ENCODE peak calls at places on chromosomes 12 and 14, in four cellular contexts. F, R, B and Z are unnamed samples.

GRCh38 chr14:94707494-94707893 is 62.4 kb downstream of the GSC start:
- DNase-seq in R (no peak), F (peak), B (no peak), Z (no peak)

GRCh38 chr12:128657378-128657777 is 166.4 kb downstream of the SLC15A4 start:
- DNase-seq in F (no peak), B (no peak), R (no peak), Z (peak)

GRCh38 chr12:121858662-121859572 is at the start of gene HPD:
- DNase-seq in F (no peak), B (no peak), R (no peak), Z (no peak)

GRCh38 chr14:52124791-52125661 is 56.2 kb upstream of the NID2 start:
- DNase-seq in B (no peak), R (peak), F (peak), Z (peak)

GRCh38 chr14:95948608-95949007 is 72.0 kb downstream of the TUNAR start:
- DNase-seq in B (no peak), F (no peak), R (no peak), Z (no peak)

GRCh38 chr14:81829447-81829846 is 295.8 kb upstream of the SEL1L start:
- DNase-seq in F (no peak), R (no peak), B (no peak), Z (no peak)

GRCh38 chr12:45130881-45131281 is 80.0 kb upstream of the DBX2 start:
- DNase-seq in F (peak), B (peak), R (peak), Z (peak)

GRCh38 chr12:96218989-96219678 is 25.0 kb downstream of the ELK3 start:
- DNase-seq in B (no peak), R (no peak), F (peak), Z (no peak)

GRCh38 chr12:87253157-87253556 is 776.0 kb downstream of the C12orf50 start:
- DNase-seq in R (peak), B (no peak), F (no peak), Z (no peak)

GRCh38 chr12:76085159-76085868 is 829 bp upstream of the NAP1L1 start:
- DNase-seq in F (no peak), R (peak), B (no peak), Z (peak)

GRCh38 chr14:64522591-64523355 is 17.8 kb upstream of the HSPA2 start:
- DNase-seq in R (no peak), B (no peak), F (no peak), Z (no peak)

GRCh38 chr12:119712721-119713120 is 44.8 kb downstream of the PRKAB1 start:
- DNase-seq in F (no peak), B (no peak), R (no peak), Z (no peak)

GRCh38 chr12:109255377-109255776 is 53.7 kb downstream of the FOXN4 start:
- DNase-seq in R (no peak), B (no peak), F (no peak), Z (peak)

GRCh38 chr12:3697311-3697870 is 55.5 kb downstream of the CRACR2A start:
- DNase-seq in B (no peak), F (no peak), R (no peak), Z (no peak)

GRCh38 chr12:51895378-51896135 is 7.7 kb downstream of the ANKRD33 start:
- DNase-seq in B (no peak), F (no peak), R (no peak), Z (no peak)

GRCh38 chr14:104249092-104249491 is 110.7 kb downstream of the KIF26A start:
- DNase-seq in B (no peak), F (no peak), R (no peak), Z (no peak)

GRCh38 chr14:104248203-104249055 is 110.0 kb downstream of the KIF26A start:
- DNase-seq in B (no peak), F (no peak), R (no peak), Z (no peak)

GRCh38 chr14:104247336-104248202 is 109.2 kb downstream of the KIF26A start:
- DNase-seq in B (no peak), F (no peak), R (no peak), Z (no peak)

GRCh38 chr14:104250175-104250574 is 111.8 kb downstream of the KIF26A start:
- DNase-seq in R (no peak), B (no peak), F (no peak), Z (no peak)

DNA sequence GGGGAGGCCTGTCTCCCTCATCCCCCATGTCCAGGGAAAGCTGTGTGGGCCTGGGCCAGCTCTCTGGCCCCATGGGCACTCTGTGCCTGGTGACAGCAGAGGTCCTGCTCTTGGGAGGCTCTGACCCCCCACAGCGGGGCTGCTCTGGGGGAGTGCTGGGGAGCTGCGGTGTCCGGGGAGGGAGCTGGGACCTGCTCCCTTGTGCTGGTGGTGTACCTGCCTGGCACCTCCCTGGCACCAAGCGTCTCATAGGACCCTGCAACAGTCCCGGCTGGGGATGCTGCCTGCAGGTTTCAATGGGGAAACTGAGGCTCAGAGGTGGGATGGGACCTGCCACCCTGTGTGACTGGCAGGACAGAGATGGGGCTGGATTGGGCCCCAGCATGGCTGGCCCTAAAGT is 111.3 kb downstream of the KIF26A start:
- DNase-seq in F (no peak), R (no peak), B (no peak), Z (no peak)
- TF ChIP-seq MYC in F (no peak), R (no peak), B (no peak), Z (no peak)

DNA sequence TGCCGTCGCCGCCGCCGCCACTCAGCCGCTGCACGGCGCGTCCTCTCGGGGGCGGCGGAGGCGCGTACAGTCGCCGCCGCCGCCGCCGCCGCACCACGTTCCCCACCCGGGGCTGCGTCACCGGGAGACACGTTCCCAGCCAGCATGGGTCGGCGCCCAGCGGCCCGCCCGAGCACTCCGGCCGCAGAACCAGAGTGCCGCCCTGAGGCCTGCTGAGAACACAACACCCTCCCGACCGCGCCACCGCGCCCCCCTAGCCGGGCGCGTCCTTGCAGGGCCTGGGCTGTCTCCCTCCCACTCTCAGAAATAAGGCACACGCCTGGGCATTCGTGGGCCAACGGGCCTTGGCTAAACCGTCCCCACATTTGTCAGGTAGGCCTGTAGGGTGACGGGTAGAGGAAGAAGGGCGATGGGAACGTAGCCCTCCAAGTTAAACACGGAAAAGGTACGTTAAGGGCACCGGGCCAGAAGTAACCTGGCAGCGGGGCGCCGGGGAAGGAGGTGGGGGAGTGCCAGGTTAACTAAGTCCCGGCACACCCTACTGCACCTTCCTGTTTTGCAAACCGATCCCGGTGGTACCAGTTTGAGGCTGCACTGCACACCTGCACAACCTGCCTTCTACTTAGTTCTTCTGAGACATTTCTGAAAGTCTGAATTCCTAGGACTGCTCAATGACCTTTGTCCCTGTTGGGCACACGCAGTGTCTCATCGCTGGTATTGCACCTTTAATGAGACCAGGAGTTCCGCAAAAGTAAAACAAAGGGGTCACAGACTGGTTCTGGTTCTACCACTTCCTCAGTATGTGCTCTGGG is at the start of gene MAP4K5:
- DNase-seq in B (peak), R (peak), F (peak), Z (peak)
- TF ChIP-seq POLR2A in B (no peak), R (peak), F (peak), Z (peak)

DNA sequence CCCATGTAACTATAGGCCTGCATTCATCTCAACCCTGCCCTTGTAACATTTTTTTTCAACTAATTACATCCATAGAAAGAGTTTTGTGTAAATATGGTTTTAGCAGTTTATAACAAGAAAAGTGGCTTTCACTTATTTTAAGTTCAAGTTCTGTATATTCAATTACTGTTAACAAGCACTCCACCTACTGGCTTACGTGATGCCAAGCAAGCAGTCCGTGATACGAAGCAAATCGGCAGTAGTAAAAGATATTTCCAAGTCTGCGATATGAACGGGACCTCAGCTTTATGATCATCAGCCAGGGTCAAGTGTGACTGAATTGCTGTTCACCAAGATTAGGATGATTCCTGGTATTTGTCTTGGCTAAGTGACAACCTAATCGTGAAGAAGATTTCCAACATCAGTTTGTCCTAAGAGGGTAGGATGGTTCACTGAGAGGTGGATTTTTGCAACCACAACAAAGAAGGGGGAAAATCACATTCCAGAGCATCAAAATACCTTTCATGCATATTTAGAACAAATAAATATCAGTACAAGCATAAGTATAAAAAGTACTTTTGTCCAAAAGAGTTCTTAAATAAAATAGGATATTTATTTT is 456.2 kb downstream of the FOXG1 start:
- DNase-seq in R (peak), F (no peak), B (no peak), Z (peak)
- TF ChIP-seq MYC in R (no peak), F (no peak), B (no peak), Z (no peak)

DNA sequence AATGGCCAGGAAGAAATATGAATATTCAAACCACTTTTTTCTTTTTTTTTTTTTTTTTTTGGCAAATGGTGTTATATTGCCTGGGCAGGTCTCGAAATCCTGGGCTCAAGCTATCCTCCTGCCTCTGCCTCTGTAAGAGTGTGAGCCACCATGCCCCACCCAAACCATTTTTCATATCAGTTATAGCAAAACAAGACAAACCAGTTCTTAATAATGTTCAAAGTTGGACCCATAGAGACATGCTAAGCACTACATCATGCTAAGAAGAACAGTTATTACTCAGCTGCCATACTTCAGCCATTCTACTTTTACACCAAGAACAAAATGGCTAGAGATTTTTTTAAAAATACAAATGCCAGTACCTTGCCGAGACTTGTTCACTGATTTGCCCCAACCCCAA is 25.5 kb downstream of the EIF2S1 start:
- DNase-seq in B (no peak), R (no peak), F (no peak), Z (no peak)
- TF ChIP-seq POLR2A in B (no peak), R (no peak), F (no peak), Z (no peak)

GRCh38 chr14:55532645-55533309 is 47.2 kb upstream of the KTN1 start:
- DNase-seq in F (no peak), B (no peak), R (no peak), Z (no peak)
- TF ChIP-seq MYC in F (no peak), B (no peak), R (no peak), Z (no peak)

GRCh38 chr12:27243804-27244679 is at the start of gene STK38L:
- DNase-seq in B (peak), F (peak), R (peak), Z (peak)
- TF ChIP-seq POLR2A in B (peak), F (peak), R (peak), Z (peak)

DNA sequence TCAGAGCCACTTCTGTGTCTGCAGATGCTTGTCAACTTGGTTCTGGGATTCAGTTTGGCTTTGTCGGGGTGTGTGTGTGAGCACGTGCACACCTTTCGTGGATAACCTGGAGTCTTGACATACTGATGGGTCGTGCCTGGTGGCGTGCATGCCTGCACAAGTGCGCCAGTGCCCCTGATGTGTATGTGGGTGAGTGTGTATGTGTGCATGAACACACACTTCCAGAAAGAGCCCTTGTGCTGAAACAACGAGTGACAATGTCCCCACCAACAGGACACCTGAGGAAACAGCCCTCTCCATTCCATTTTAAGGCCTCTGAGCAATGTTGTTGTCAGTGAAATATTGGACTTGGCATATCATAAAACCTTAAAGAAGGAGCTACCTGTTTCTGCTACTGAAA is 53.9 kb downstream of the SMUG1 start:
- DNase-seq in B (no peak), F (no peak), R (no peak), Z (peak)
- TF ChIP-seq MYC in B (no peak), F (no peak), R (no peak), Z (no peak)

GRCh38 chr14:91315844-91316267 is 71.4 kb upstream of the GPR68 start:
- DNase-seq in R (no peak), B (peak), F (no peak), Z (peak)
- TF ChIP-seq POLR2A in R (no peak), B (peak), F (no peak), Z (no peak)

DNA sequence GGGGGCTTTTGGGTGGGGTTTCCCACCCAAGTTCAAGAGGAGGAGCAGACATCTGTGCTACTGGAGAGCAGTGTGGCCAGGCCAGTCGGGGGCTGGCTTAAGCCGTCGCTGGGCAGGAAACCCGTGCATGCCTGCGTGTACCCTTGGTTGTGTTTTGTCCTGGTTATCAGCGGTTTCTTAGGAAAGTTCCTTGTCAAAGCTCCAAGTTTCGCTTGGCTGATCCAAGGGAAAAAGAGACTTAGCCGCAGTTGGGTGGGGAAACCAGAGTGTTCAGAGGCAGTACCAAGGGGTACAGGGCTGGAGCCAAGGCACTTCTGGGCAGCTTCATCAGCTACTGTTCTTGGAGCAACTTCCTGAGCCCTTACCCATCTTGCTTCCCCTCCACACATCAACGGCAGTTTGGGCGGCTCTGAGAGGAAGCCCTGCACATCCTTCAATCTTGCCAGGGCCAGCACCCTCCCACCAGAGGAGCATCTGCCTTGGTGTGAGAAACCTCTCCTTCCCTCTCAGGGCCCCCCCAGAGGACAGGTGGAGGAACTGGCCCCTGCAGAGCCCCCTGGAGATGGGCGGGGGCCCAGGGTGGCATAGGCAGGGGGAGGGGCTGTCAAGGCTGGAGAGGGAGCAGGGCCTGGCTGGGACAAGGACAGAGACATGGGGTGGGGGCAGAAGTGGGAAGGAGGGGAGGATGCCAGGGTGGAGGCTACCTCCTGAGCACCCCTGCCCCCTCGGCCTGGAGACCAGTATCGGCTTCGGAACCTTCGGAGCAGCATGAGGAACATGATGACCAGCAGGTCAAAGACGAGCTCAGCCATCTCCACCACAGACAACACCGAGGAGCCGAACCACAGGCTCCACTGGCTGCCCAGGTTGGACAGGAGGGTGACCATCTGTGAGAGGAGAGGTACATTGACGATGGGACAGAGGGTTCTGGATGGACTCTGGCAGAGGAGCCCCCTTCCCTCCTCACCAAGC is 5.8 kb upstream of the TNFRSF1A start:
- DNase-seq in F (no peak), R (peak), B (no peak), Z (no peak)
- TF ChIP-seq MYC in F (no peak), R (no peak), B (no peak), Z (no peak)